ENCODE peak calls at places on chromosomes 4 and X, in ten cellular contexts. One of them, this sample, is unnamed. For H3K27me3, the result is how much of the 10 kb centered on the place peaks cover.

GRCh38 chrX:20461576-20461975 is 194.9 kb upstream of the RPS6KA3 start:
- DNase-seq in heart left ventricle: no peak
- DNase-seq in tibial artery: no peak
- DNase-seq in BE2C: no peak
- DNase-seq in ovary: no peak
- DNase-seq in lung: no peak
- DNase-seq in tibial nerve: no peak
- DNase-seq in right cardiac atrium: no peak
- DNase-seq in heart right ventricle: no peak
- DNase-seq in BJ: no peak
- DNase-seq in this sample: no peak

GRCh38 chr4:138887741-138888140 is 127.8 kb upstream of the NOCT start:
- DNase-seq in lung: no peak
- DNase-seq in heart right ventricle: no peak
- DNase-seq in BE2C: no peak
- DNase-seq in right cardiac atrium: no peak
- DNase-seq in heart left ventricle: no peak
- DNase-seq in BJ: no peak
- DNase-seq in ovary: no peak
- DNase-seq in tibial artery: no peak
- DNase-seq in tibial nerve: no peak
- DNase-seq in this sample: no peak

GRCh38 chrX:102835504-102836146 is 101.4 kb upstream of the RAB40AL start:
- DNase-seq in BE2C: no peak
- DNase-seq in heart right ventricle: no peak
- DNase-seq in ovary: no peak
- DNase-seq in heart left ventricle: no peak
- DNase-seq in right cardiac atrium: no peak
- DNase-seq in lung: no peak
- DNase-seq in tibial artery: no peak
- DNase-seq in BJ: no peak
- DNase-seq in tibial nerve: peak
- DNase-seq in this sample: peak

GRCh38 chr4:73687414-73687813 is 53.0 kb upstream of the CXCL8 start:
- DNase-seq in heart right ventricle: no peak
- DNase-seq in heart left ventricle: no peak
- DNase-seq in tibial nerve: no peak
- DNase-seq in tibial artery: no peak
- DNase-seq in BE2C: no peak
- DNase-seq in lung: no peak
- DNase-seq in right cardiac atrium: no peak
- DNase-seq in ovary: no peak
- DNase-seq in BJ: no peak
- DNase-seq in this sample: no peak

GRCh38 chr4:6251365-6251764 is 18.3 kb upstream of the WFS1 start:
- DNase-seq in heart left ventricle: peak
- DNase-seq in tibial nerve: no peak
- DNase-seq in tibial artery: no peak
- DNase-seq in BJ: no peak
- DNase-seq in right cardiac atrium: no peak
- DNase-seq in lung: no peak
- DNase-seq in BE2C: no peak
- DNase-seq in heart right ventricle: no peak
- DNase-seq in ovary: no peak
- DNase-seq in this sample: no peak

GRCh38 chr4:101835121-101835904 is 44.8 kb downstream of the BANK1 start:
- DNase-seq in BE2C: peak
- DNase-seq in tibial nerve: peak
- DNase-seq in right cardiac atrium: no peak
- DNase-seq in heart right ventricle: peak
- DNase-seq in heart left ventricle: no peak
- DNase-seq in ovary: no peak
- DNase-seq in tibial artery: no peak
- DNase-seq in BJ: peak
- DNase-seq in lung: peak
- DNase-seq in this sample: peak

GRCh38 chrX:3244203-3244743 is 102.2 kb downstream of the MXRA5 start:
- DNase-seq in right cardiac atrium: no peak
- DNase-seq in BJ: no peak
- DNase-seq in ovary: no peak
- DNase-seq in tibial nerve: no peak
- DNase-seq in tibial artery: no peak
- DNase-seq in heart right ventricle: no peak
- DNase-seq in lung: no peak
- DNase-seq in heart left ventricle: no peak
- DNase-seq in BE2C: no peak
- DNase-seq in this sample: no peak

GRCh38 chr4:54265366-54265765 is 36.3 kb downstream of the PDGFRA start:
- DNase-seq in ovary: no peak
- DNase-seq in right cardiac atrium: no peak
- DNase-seq in BE2C: no peak
- DNase-seq in heart right ventricle: no peak
- DNase-seq in lung: no peak
- DNase-seq in heart left ventricle: no peak
- DNase-seq in BJ: no peak
- DNase-seq in tibial artery: no peak
- DNase-seq in tibial nerve: no peak
- DNase-seq in this sample: no peak

GRCh38 chrX:85544609-85545008 is 165.1 kb upstream of the POF1B start:
- DNase-seq in right cardiac atrium: no peak
- DNase-seq in BE2C: no peak
- DNase-seq in heart right ventricle: no peak
- DNase-seq in tibial nerve: no peak
- DNase-seq in BJ: no peak
- DNase-seq in tibial artery: no peak
- DNase-seq in lung: no peak
- DNase-seq in ovary: no peak
- DNase-seq in heart left ventricle: no peak
- DNase-seq in this sample: no peak

GRCh38 chr4:1122501-1122900 is 9.1 kb upstream of the RNF212 start:
- DNase-seq in BE2C: no peak
- DNase-seq in right cardiac atrium: no peak
- DNase-seq in lung: no peak
- DNase-seq in tibial nerve: no peak
- DNase-seq in ovary: no peak
- DNase-seq in heart right ventricle: no peak
- DNase-seq in tibial artery: no peak
- DNase-seq in BJ: no peak
- DNase-seq in heart left ventricle: no peak
- DNase-seq in this sample: no peak

GRCh38 chrX:2500091-2500680 is 590 bp downstream of the DHRSX start:
- DNase-seq in right cardiac atrium: peak
- DNase-seq in tibial artery: peak
- DNase-seq in tibial nerve: no peak
- DNase-seq in heart left ventricle: peak
- DNase-seq in BE2C: peak
- DNase-seq in heart right ventricle: peak
- DNase-seq in BJ: no peak
- DNase-seq in ovary: peak
- DNase-seq in lung: no peak
- DNase-seq in this sample: peak

GRCh38 chr4:99763635-99764101 is 53.0 kb upstream of the DAPP1 start:
- DNase-seq in tibial nerve: peak
- DNase-seq in heart right ventricle: no peak
- DNase-seq in right cardiac atrium: no peak
- DNase-seq in ovary: peak
- DNase-seq in tibial artery: no peak
- DNase-seq in heart left ventricle: no peak
- DNase-seq in BE2C: no peak
- DNase-seq in lung: peak
- DNase-seq in BJ: peak
- DNase-seq in this sample: no peak

GRCh38 chr4:39495446-39496208 is 31.6 kb downstream of the UGDH start:
- DNase-seq in BJ: no peak
- DNase-seq in ovary: no peak
- DNase-seq in heart right ventricle: no peak
- DNase-seq in heart left ventricle: no peak
- DNase-seq in right cardiac atrium: no peak
- DNase-seq in lung: no peak
- DNase-seq in BE2C: no peak
- DNase-seq in tibial artery: no peak
- DNase-seq in tibial nerve: no peak
- DNase-seq in this sample: no peak

GRCh38 chr4:168421671-168422070 is 58.6 kb downstream of the DDX60L start:
- DNase-seq in lung: no peak
- DNase-seq in ovary: no peak
- DNase-seq in tibial nerve: no peak
- DNase-seq in BJ: no peak
- DNase-seq in heart right ventricle: no peak
- DNase-seq in BE2C: peak
- DNase-seq in tibial artery: no peak
- DNase-seq in heart left ventricle: no peak
- DNase-seq in right cardiac atrium: no peak
- DNase-seq in this sample: no peak

GRCh38 chrX:19343085-19343461 is 654 bp upstream of the PDHA1 start:
- DNase-seq in BE2C: no peak
- DNase-seq in tibial artery: no peak
- DNase-seq in ovary: no peak
- DNase-seq in tibial nerve: no peak
- DNase-seq in lung: no peak
- DNase-seq in right cardiac atrium: no peak
- DNase-seq in heart right ventricle: no peak
- DNase-seq in BJ: no peak
- DNase-seq in heart left ventricle: no peak
- DNase-seq in this sample: peak

GRCh38 chr4:57136281-57136680 is 26.1 kb upstream of the IGFBP7 start:
- DNase-seq in tibial nerve: no peak
- DNase-seq in heart left ventricle: no peak
- DNase-seq in BE2C: no peak
- DNase-seq in lung: no peak
- DNase-seq in BJ: no peak
- DNase-seq in ovary: no peak
- DNase-seq in tibial artery: no peak
- DNase-seq in right cardiac atrium: no peak
- DNase-seq in heart right ventricle: no peak
- DNase-seq in this sample: no peak

GRCh38 chrX:119121341-119121740 is 6.3 kb downstream of the KIAA1210 start:
- DNase-seq in BE2C: no peak
- DNase-seq in lung: no peak
- DNase-seq in right cardiac atrium: no peak
- DNase-seq in heart right ventricle: no peak
- DNase-seq in BJ: no peak
- DNase-seq in heart left ventricle: no peak
- DNase-seq in tibial nerve: no peak
- DNase-seq in tibial artery: no peak
- DNase-seq in ovary: no peak
- DNase-seq in this sample: no peak

GRCh38 chr4:95204873-95205272 is 343.9 kb downstream of the UNC5C start:
- DNase-seq in right cardiac atrium: no peak
- DNase-seq in lung: no peak
- DNase-seq in tibial artery: no peak
- DNase-seq in heart left ventricle: no peak
- DNase-seq in tibial nerve: no peak
- DNase-seq in BE2C: no peak
- DNase-seq in BJ: no peak
- DNase-seq in ovary: no peak
- DNase-seq in heart right ventricle: no peak
- DNase-seq in this sample: peak

GRCh38 chrX:39263946-39264483 is 462.8 kb downstream of the MID1IP1 start:
- DNase-seq in tibial artery: no peak
- DNase-seq in tibial nerve: no peak
- DNase-seq in ovary: no peak
- DNase-seq in lung: no peak
- DNase-seq in BE2C: no peak
- DNase-seq in BJ: no peak
- DNase-seq in heart right ventricle: no peak
- DNase-seq in right cardiac atrium: no peak
- DNase-seq in heart left ventricle: no peak
- DNase-seq in this sample: no peak
- H3K27me3 ChIP-seq in tibial artery: under half
- H3K27me3 ChIP-seq in tibial nerve: under half
- H3K27me3 ChIP-seq in ovary: under half
- H3K27me3 ChIP-seq in lung: under half
- H3K27me3 ChIP-seq in BE2C: under half
- H3K27me3 ChIP-seq in BJ: under half
- H3K27me3 ChIP-seq in heart right ventricle: under half
- H3K27me3 ChIP-seq in right cardiac atrium: under half
- H3K27me3 ChIP-seq in heart left ventricle: under half
- H3K27me3 ChIP-seq in this sample: under half

GRCh38 chrX:133984857-133985163 is 584 bp downstream of the GPC3 start:
- DNase-seq in heart right ventricle: no peak
- DNase-seq in tibial nerve: no peak
- DNase-seq in BE2C: no peak
- DNase-seq in lung: no peak
- DNase-seq in ovary: peak
- DNase-seq in tibial artery: no peak
- DNase-seq in BJ: no peak
- DNase-seq in right cardiac atrium: peak
- DNase-seq in heart left ventricle: no peak
- DNase-seq in this sample: peak
- H3K4me3 ChIP-seq in heart right ventricle: no peak
- H3K4me3 ChIP-seq in tibial nerve: peak
- H3K4me3 ChIP-seq in BE2C: no peak
- H3K4me3 ChIP-seq in lung: no peak
- H3K4me3 ChIP-seq in ovary: peak
- H3K4me3 ChIP-seq in tibial artery: peak
- H3K4me3 ChIP-seq in BJ: no peak
- H3K4me3 ChIP-seq in right cardiac atrium: no peak
- H3K4me3 ChIP-seq in heart left ventricle: peak
- H3K4me3 ChIP-seq in this sample: peak

GRCh38 chr4:150583287-150584197 is 1.6 kb downstream of the MAB21L2 start:
- DNase-seq in tibial nerve: no peak
- DNase-seq in ovary: no peak
- DNase-seq in lung: no peak
- DNase-seq in BE2C: peak
- DNase-seq in right cardiac atrium: peak
- DNase-seq in heart left ventricle: peak
- DNase-seq in tibial artery: peak
- DNase-seq in heart right ventricle: peak
- DNase-seq in BJ: no peak
- DNase-seq in this sample: peak
- H3K27me3 ChIP-seq in tibial nerve: under half
- H3K27me3 ChIP-seq in ovary: under half
- H3K27me3 ChIP-seq in lung: under half
- H3K27me3 ChIP-seq in BE2C: under half
- H3K27me3 ChIP-seq in right cardiac atrium: under half
- H3K27me3 ChIP-seq in heart left ventricle: under half
- H3K27me3 ChIP-seq in tibial artery: under half
- H3K27me3 ChIP-seq in heart right ventricle: under half
- H3K27me3 ChIP-seq in BJ: under half
- H3K27me3 ChIP-seq in this sample: half or more

DNA sequence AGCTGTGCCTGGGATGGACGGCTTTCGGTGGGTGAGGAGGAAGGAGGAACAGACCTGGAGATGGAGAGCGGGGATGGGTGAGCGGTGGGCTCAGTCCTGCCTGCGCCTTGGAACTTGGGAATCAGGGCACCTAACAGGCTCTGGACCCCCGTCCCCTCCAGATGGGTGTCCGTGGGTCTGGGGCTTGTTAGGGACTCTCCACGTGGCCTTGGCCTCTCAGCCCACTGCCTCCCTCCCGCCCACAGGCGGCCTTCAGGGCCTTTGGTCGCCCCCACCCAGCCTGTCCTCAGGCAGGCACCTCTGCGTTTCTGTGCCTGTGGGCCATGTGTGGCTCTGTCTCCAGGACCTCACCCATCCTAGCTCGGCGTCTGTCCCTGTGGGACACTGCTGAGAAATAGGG is 29.0 kb downstream of the TRMT44 start:
- DNase-seq in ovary: no peak
- DNase-seq in heart right ventricle: no peak
- DNase-seq in right cardiac atrium: no peak
- DNase-seq in BE2C: no peak
- DNase-seq in BJ: no peak
- DNase-seq in lung: no peak
- DNase-seq in heart left ventricle: no peak
- DNase-seq in tibial artery: no peak
- DNase-seq in tibial nerve: no peak
- DNase-seq in this sample: peak
- H3K4me3 ChIP-seq in ovary: no peak
- H3K4me3 ChIP-seq in heart right ventricle: no peak
- H3K4me3 ChIP-seq in right cardiac atrium: no peak
- H3K4me3 ChIP-seq in BE2C: no peak
- H3K4me3 ChIP-seq in BJ: no peak
- H3K4me3 ChIP-seq in lung: no peak
- H3K4me3 ChIP-seq in heart left ventricle: no peak
- H3K4me3 ChIP-seq in tibial artery: no peak
- H3K4me3 ChIP-seq in tibial nerve: no peak
- H3K4me3 ChIP-seq in this sample: no peak

This sample was measured in H7.